ENCODE peak calls at places on chromosomes 11 and 22, in nine cellular contexts. O is GM23248; L is CD8-positive, alpha-beta T cell; U is cardiac fibroblast; I is foreskin fibroblast; V is HFF-Myc; F is Caco-2; Z is epithelial cell of esophagus; M is CD4-positive, CD25-positive, alpha-beta regulatory T cell. X is an unnamed sample.
A peak's percentile ranks its signal among the peaks of the same experiment; 100 is the strongest.

GRCh38 chr11:123482225-123482624 is 52.2 kb downstream of the GRAMD1B start:
- DNase-seq in O (no peak), U (no peak), L (no peak), M (no peak), Z (no peak), I (no peak), V (no peak), F (no peak), X (no peak)

GRCh38 chr11:70756341-70756740 is 358.0 kb downstream of the CTTN start:
- DNase-seq in M (no peak), I (no peak), O (no peak), L (no peak), Z (no peak), U (no peak), F (no peak), V (no peak), X (no peak)

GRCh38 chr22:49967333-49968241 is 7.0 kb downstream of the PIM3 start:
- DNase-seq in M (no peak), V (no peak), L (no peak), O (peak; percentile 37), Z (no peak), I (peak; percentile 65), U (peak; percentile 64), F (no peak), X (no peak)

GRCh38 chr11:106683435-106683834 is 334.8 kb downstream of the GUCY1A2 start:
- DNase-seq in U (no peak), I (no peak), L (no peak), Z (no peak), V (no peak), F (no peak), O (no peak), M (no peak), X (peak; percentile 9)

GRCh38 chr11:101241160-101241795 is 111.7 kb upstream of the PGR start:
- DNase-seq in O (no peak), L (no peak), U (no peak), V (no peak), Z (no peak), M (no peak), F (no peak), I (no peak), X (no peak)

GRCh38 chr22:30220338-30221009 is 26.1 kb downstream of the LIF start:
- DNase-seq in O (no peak), Z (no peak), I (no peak), M (no peak), V (no peak), U (no peak), F (no peak), L (no peak), X (no peak)

GRCh38 chr11:914204-914603 is 3.6 kb upstream of the CHID1 start:
- DNase-seq in Z (no peak), O (no peak), U (no peak), I (no peak), V (no peak), M (no peak), L (no peak), F (no peak), X (no peak)

GRCh38 chr11:20116825-20117224 is 43.5 kb downstream of the DBX1 start:
- DNase-seq in U (no peak), L (no peak), V (peak; percentile 70), O (no peak), Z (no peak), M (no peak), I (peak; percentile 73), F (no peak), X (no peak)

GRCh38 chr11:130839950-130840666 is 76.2 kb downstream of the SNX19 start:
- DNase-seq in U (peak; percentile 87), I (peak; percentile 66), L (no peak), V (no peak), F (no peak), Z (no peak), M (no peak), O (peak; percentile 73), X (no peak)

GRCh38 chr11:128828350-128828749 is 38.7 kb downstream of the KCNJ1 start:
- DNase-seq in O (peak; percentile 23), U (no peak), Z (no peak), V (no peak), I (peak; percentile 35), M (no peak), F (no peak), L (no peak), X (no peak)

GRCh38 chr22:46042786-46043185 is 65.8 kb upstream of the WNT7B start:
- DNase-seq in L (no peak), M (no peak), U (no peak), I (peak; percentile 55), F (no peak), O (peak; percentile 63), V (no peak), Z (no peak), X (no peak)

GRCh38 chr11:46672381-46672839 is 28.0 kb downstream of the ARHGAP1 start:
- DNase-seq in L (no peak), O (no peak), U (no peak), I (no peak), Z (no peak), F (no peak), V (no peak), M (no peak), X (no peak)

GRCh38 chr11:117669062-117669461 is 128.0 kb downstream of the DSCAML1 start:
- DNase-seq in Z (no peak), M (no peak), O (no peak), F (no peak), V (no peak), L (no peak), I (no peak), U (no peak), X (no peak)

GRCh38 chr22:39302431-39302960 is 16.9 kb downstream of the RPL3 start:
- DNase-seq in O (no peak), U (no peak), I (no peak), Z (no peak), L (no peak), F (no peak), M (no peak), V (no peak), X (no peak)

GRCh38 chr22:18064636-18065035 is 13.2 kb upstream of the PEX26 start:
- DNase-seq in U (no peak), O (no peak), F (no peak), M (no peak), L (no peak), I (no peak), V (no peak), Z (peak; percentile 27), X (no peak)

GRCh38 chr11:64123679-64124078 is 42.2 kb downstream of the MACROD1 start:
- DNase-seq in V (no peak), Z (no peak), M (no peak), F (no peak), I (no peak), U (no peak), L (no peak), O (no peak), X (no peak)
- H3K4me3 ChIP-seq in V (no peak overlapping the region), Z (no peak overlapping the region), M (no peak overlapping the region), F (no peak overlapping the region), I (no peak overlapping the region), U (no peak overlapping the region), L (no peak overlapping the region), O (no peak overlapping the region), X (no peak overlapping the region)

GRCh38 chr11:68457898-68458249 is 2.7 kb upstream of the PPP6R3 start:
- DNase-seq in F (no peak), U (no peak), M (no peak), Z (no peak), V (no peak), I (no peak), O (no peak), L (no peak), X (no peak)

GRCh38 chr11:68457214-68457897 is 3.2 kb upstream of the PPP6R3 start:
- DNase-seq in L (no peak), O (no peak), M (no peak), Z (no peak), V (no peak), F (no peak), I (no peak), U (no peak), X (no peak)

GRCh38 chr11:68459886-68460740 is 439 bp upstream of the PPP6R3 start:
- DNase-seq in M (peak; percentile 96), U (peak; percentile 100), V (peak; percentile 95), F (peak; percentile 99), L (peak; percentile 91), O (peak; percentile 100), I (peak; percentile 99), Z (peak; percentile 98), X (peak; percentile 98)

GRCh38 chr11:68454767-68455166 is 5.8 kb upstream of the PPP6R3 start:
- DNase-seq in U (no peak), M (no peak), O (no peak), L (no peak), Z (peak; percentile 46), V (no peak), F (no peak), I (no peak), X (no peak)

DNA sequence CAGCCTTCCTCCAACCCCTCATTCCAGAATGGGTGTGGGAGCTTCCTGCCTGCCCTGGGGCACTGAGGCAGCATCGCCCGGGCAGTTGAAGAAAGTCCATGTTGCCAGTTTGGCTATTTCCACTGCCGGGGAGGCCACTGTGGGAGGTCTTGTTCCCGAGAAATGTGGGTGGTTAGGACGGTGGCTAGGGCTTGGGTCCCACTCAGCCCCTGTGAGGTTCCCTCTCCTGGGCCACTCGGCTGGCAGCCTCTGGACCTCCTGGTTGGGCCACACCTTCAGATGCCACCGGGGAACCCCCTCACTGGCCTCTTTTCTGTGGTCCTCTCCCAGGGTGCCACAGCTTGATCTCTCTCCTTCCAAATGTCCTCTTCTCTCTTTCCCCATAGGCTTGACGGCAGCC is 5.1 kb upstream of the PPP6R3 start:
- DNase-seq in M (no peak), I (no peak), O (no peak), L (no peak), U (no peak), Z (no peak), V (no peak), F (no peak), X (no peak)
- H3K4me3 ChIP-seq in M (no peak overlapping the region), I (no peak overlapping the region), O (no peak overlapping the region), L (no peak overlapping the region), U (no peak overlapping the region), Z (no peak overlapping the region), V (no peak overlapping the region), F (no peak overlapping the region), X (no peak overlapping the region)

GRCh38 chr11:12680246-12680939 is 6.2 kb downstream of the TEAD1 start:
- DNase-seq in U (peak; percentile 94), I (peak; percentile 96), Z (peak; percentile 94), V (peak; percentile 66), F (no peak), M (peak; percentile 12), L (no peak), O (peak; percentile 96), X (peak; percentile 74)
- H3K4me3 ChIP-seq in U (no peak overlapping the region), I (peak overlapping the region; percentile 75), Z (no peak overlapping the region), V (peak overlapping the region; percentile 22), F (no peak overlapping the region), M (no peak overlapping the region), L (no peak overlapping the region), O (peak overlapping the region; percentile 91), X (peak overlapping the region; percentile 4)

DNA sequence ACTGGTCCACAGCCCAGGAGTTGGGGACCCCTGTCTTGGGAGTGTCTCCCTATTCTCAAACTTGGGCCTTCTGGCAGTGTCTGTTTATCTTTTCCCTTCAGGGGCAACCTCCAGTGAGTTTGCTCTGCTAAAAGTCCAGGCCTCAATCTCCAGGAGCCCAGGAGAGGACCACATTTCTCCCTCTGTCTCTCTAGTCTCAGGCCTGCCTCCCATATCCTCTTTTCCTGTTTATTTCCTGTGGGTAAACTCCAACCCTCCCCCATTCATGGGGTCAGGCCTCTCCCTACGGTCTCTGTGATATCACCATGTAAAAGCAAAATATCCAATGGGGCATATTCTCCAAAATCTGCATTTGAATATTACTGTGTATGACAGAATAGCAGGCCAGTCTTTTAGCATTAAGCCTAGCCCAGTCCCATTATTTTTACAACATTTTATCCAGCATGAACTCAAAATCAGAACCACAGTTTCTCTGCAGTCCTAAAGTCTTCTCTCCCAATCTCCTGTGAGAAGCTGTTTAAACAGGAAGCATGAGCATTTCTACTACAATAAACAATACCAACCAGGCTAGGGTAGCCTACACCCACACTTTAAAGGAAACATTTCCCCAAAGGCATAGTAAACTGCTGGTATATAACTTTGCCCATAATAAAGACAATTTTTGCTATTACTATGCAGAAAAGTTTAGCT is 18.0 kb upstream of the TMEM135 start:
- DNase-seq in O (no peak), M (no peak), L (no peak), Z (no peak), I (peak; percentile 29), U (peak; percentile 10), F (no peak), V (no peak), X (no peak)
- H3K4me3 ChIP-seq in O (no peak overlapping the region), M (no peak overlapping the region), L (no peak overlapping the region), Z (no peak overlapping the region), I (no peak overlapping the region), U (no peak overlapping the region), F (no peak overlapping the region), V (no peak overlapping the region), X (no peak overlapping the region)

X was measured in GM12865.